ENCODE peak calls at places on chromosomes 12 and 14, in five cellular contexts. T is HepG2, X is HCT116, B is GM12878, L is K562. K is an unnamed sample.

GRCh38 chr14:23513005-23513412 is 38.6 kb downstream of the ZFHX2 start:
- DNase-seq in T (no peak), X (no peak), B (no peak), L (no peak), K (no peak)

GRCh38 chr12:49885663-49886461 is 17.8 kb downstream of the FAIM2 start:
- DNase-seq in T (peak), X (no peak), B (no peak), L (no peak), K (no peak)

GRCh38 chr14:80770114-80770917 is 171.2 kb downstream of the CEP128 start:
- DNase-seq in T (no peak), X (no peak), B (no peak), L (no peak), K (no peak)

GRCh38 chr12:64450711-64451486 is 1.0 kb upstream of the TBK1 start:
- DNase-seq in T (peak), X (no peak), B (no peak), L (no peak), K (no peak)

GRCh38 chr14:34325493-34325892 is 136.5 kb downstream of the SPTSSA start:
- DNase-seq in T (no peak), X (no peak), B (no peak), L (no peak), K (no peak)

GRCh38 chr12:131919051-131919347 is 10.1 kb upstream of the PUS1 start:
- DNase-seq in T (no peak), X (no peak), B (no peak), L (no peak), K (no peak)

GRCh38 chr14:77409131-77409533 is 14.2 kb downstream of the NOXRED1 start:
- DNase-seq in T (peak), X (peak), B (no peak), L (no peak), K (peak)

GRCh38 chr12:112848338-112848715 is 56.8 kb downstream of the RPH3A start:
- DNase-seq in T (no peak), X (no peak), B (no peak), L (no peak), K (no peak)

GRCh38 chr12:49672351-49673181 is 34.6 kb downstream of the FMNL3 start:
- DNase-seq in T (no peak), X (no peak), B (no peak), L (no peak), K (no peak)

GRCh38 chr12:56695327-56696101 is 7.4 kb upstream of the PTGES3 start:
- DNase-seq in T (no peak), X (no peak), B (no peak), L (no peak), K (no peak)

GRCh38 chr14:77516111-77516510 is 17.5 kb upstream of the ISM2 start:
- DNase-seq in T (no peak), X (no peak), B (no peak), L (no peak), K (no peak)

GRCh38 chr14:104972301-104973211 is 5.6 kb downstream of the AHNAK2 start:
- DNase-seq in T (no peak), X (peak), B (no peak), L (no peak), K (no peak)

GRCh38 chr12:109773384-109774011 is 59.7 kb downstream of the TRPV4 start:
- DNase-seq in T (no peak), X (no peak), B (no peak), L (no peak), K (no peak)

GRCh38 chr12:13094349-13094748 is 9.1 kb downstream of the GSG1 start:
- DNase-seq in T (no peak), X (no peak), B (no peak), L (no peak), K (no peak)

GRCh38 chr12:46785413-46785812 is 40.4 kb downstream of the SLC38A4 start:
- DNase-seq in T (no peak), X (no peak), B (no peak), L (no peak), K (no peak)

GRCh38 chr12:62128186-62128965 is 131.8 kb upstream of the USP15 start:
- DNase-seq in T (no peak), X (no peak), B (no peak), L (no peak), K (no peak)

GRCh38 chr12:52323001-52323400 is 1.8 kb upstream of the KRT83 start:
- DNase-seq in T (no peak), X (no peak), B (no peak), L (no peak), K (no peak)

GRCh38 chr12:123151679-123152454 is 977 bp upstream of the PITPNM2 start:
- DNase-seq in T (no peak), X (no peak), B (no peak), L (no peak), K (no peak)

GRCh38 chr14:24145700-24146621 is at the start of gene PSME2:
- DNase-seq in T (no peak), X (no peak), B (no peak), L (no peak), K (no peak)

GRCh38 chr12:107014050-107014449 is 27.1 kb upstream of the MTERF2 start:
- DNase-seq in T (peak), X (peak), B (no peak), L (peak), K (no peak)

GRCh38 chr12:106303202-106303820 is 778 bp downstream of the TCP11L2 start:
- DNase-seq in T (peak), X (no peak), B (no peak), L (peak), K (no peak)

GRCh38 chr12:87784350-87784749 is 244.9 kb downstream of the C12orf50 start:
- DNase-seq in T (no peak), X (no peak), B (no peak), L (no peak), K (no peak)

GRCh38 chr14:20855652-20856291 is 35.4 kb upstream of the RNASE3 start:
- DNase-seq in T (peak), X (peak), B (peak), L (peak), K (peak)

GRCh38 chr14:75016815-75017214 is 14.1 kb downstream of the EIF2B2 start:
- DNase-seq in T (no peak), X (no peak), B (no peak), L (no peak), K (no peak)

GRCh38 chr14:59583755-59584154 is 7.1 kb upstream of the CCDC175 start:
- DNase-seq in T (no peak), X (no peak), B (no peak), L (no peak), K (no peak)

GRCh38 chr12:55927588-55928502 is at the start of gene PYM1:
- DNase-seq in T (peak), X (peak), B (peak), L (peak), K (peak)

GRCh38 chr14:31118892-31119291 is 88.7 kb downstream of the HECTD1 start:
- DNase-seq in T (no peak), X (no peak), B (no peak), L (no peak), K (no peak)

GRCh38 chr14:55574988-55575387 is 5.0 kb upstream of the KTN1 start:
- DNase-seq in T (no peak), X (no peak), B (no peak), L (no peak), K (no peak)

GRCh38 chr14:68608235-68608962 is 184.5 kb downstream of the ZFP36L1 start:
- DNase-seq in T (no peak), X (no peak), B (no peak), L (no peak), K (no peak)

GRCh38 chr12:115553622-115554021 is 723.9 kb downstream of the MED13L start:
- DNase-seq in T (peak), X (no peak), B (no peak), L (no peak), K (no peak)

GRCh38 chr12:117097159-117097558 is 2.1 kb downstream of the TESC start:
- DNase-seq in T (no peak), X (no peak), B (no peak), L (no peak), K (no peak)

GRCh38 chr12:60148831-60149230 is 553.0 kb downstream of the SLC16A7 start:
- DNase-seq in T (no peak), X (peak), B (no peak), L (no peak), K (no peak)

GRCh38 chr12:19529933-19530630 is 90.8 kb downstream of the AEBP2 start:
- DNase-seq in T (no peak), X (no peak), B (no peak), L (no peak), K (no peak)
- TF ChIP-seq SRF in T (no peak), X (peak), B (no peak), L (no peak), K (no peak)

GRCh38 chr12:58665375-58665774 is 254.9 kb downstream of the LRIG3 start:
- DNase-seq in T (no peak), X (no peak), B (no peak), L (no peak), K (no peak)
- TF ChIP-seq SRF in T (no peak), X (no peak), B (no peak), L (no peak), K (no peak)

GRCh38 chr12:6090786-6091185 is 33.7 kb downstream of the VWF start:
- DNase-seq in T (peak), X (no peak), B (no peak), L (no peak), K (no peak)

GRCh38 chr12:6086316-6086715 is 38.2 kb downstream of the VWF start:
- DNase-seq in T (no peak), X (no peak), B (no peak), L (no peak), K (no peak)

GRCh38 chr12:6091786-6092566 is 32.5 kb downstream of the VWF start:
- DNase-seq in T (no peak), X (no peak), B (no peak), L (no peak), K (no peak)

GRCh38 chr12:6085841-6086240 is 38.6 kb downstream of the VWF start:
- DNase-seq in T (no peak), X (no peak), B (no peak), L (no peak), K (no peak)

DNA sequence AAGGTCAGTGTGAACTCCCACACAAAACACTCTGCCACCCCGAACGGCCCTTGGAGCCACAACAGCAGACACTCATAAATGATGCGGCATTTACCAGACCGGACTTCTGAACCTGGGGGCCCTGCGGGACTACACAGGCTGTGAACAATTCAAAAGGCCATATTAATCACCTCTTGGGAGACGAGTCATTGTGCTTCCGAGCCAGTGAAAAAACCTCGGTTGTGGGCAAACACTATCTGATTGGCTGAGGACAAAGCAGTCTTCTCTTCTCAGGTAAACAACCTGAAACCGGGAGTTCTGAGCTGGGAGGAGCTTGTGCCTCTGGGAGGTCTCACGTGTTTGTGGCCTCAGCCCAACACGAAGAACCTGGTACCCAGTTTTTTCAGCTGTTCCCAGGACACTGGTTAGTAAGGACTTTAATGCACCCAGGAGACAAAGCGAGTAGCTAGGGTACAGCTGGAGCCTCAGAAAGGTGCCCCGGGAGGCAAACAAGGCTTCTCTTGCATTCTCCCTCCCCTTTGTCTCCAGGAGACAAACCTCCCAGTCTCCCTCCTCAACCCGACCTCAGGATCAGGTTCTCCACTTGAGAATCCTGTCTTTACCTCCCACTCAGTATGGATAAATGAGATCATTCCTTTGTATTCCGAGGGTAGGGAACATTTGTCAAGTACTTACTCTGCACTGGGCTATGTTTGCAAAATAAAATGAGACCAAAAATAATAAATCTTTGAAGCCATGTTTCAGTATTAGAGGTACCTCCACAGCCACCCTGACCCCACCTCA is 35.2 kb downstream of the VWF start:
- DNase-seq in T (peak), X (peak), B (no peak), L (no peak), K (no peak)
- TF ChIP-seq SRF in T (no peak), X (no peak), B (no peak), L (no peak), K (no peak)

GRCh38 chr12:95458761-95459160 is 15.2 kb upstream of the METAP2 start:
- DNase-seq in T (no peak), X (no peak), B (no peak), L (no peak), K (no peak)

GRCh38 chr12:95460105-95460504 is 13.8 kb upstream of the METAP2 start:
- DNase-seq in T (no peak), X (no peak), B (no peak), L (no peak), K (no peak)

GRCh38 chr12:95460901-95461300 is 13.1 kb upstream of the METAP2 start:
- DNase-seq in T (no peak), X (no peak), B (no peak), L (no peak), K (no peak)

GRCh38 chr12:95462081-95462480 is 11.9 kb upstream of the METAP2 start:
- DNase-seq in T (no peak), X (no peak), B (no peak), L (no peak), K (no peak)

DNA sequence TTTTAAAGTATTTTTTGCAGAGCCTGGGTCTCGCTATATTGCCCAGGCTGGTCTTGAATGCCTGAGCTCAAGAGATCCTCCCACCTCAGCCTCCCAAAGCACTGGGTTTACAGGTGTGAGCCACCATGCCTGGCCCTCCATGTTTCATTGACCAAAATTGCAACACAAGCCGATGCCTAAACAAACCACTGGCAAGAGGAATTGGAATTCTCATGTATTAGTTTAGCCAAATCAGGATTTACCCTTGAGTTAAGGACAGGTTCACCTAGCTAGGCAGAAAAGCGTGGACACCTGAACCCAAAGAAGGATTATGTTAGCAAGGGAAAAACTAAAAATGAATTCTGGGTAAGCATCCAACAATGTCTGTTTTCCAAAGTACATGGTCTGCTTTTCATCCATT is 14.6 kb upstream of the METAP2 start:
- DNase-seq in T (no peak), X (no peak), B (no peak), L (no peak), K (no peak)
- TF ChIP-seq SRF in T (no peak), X (no peak), B (no peak), L (no peak), K (no peak)

DNA sequence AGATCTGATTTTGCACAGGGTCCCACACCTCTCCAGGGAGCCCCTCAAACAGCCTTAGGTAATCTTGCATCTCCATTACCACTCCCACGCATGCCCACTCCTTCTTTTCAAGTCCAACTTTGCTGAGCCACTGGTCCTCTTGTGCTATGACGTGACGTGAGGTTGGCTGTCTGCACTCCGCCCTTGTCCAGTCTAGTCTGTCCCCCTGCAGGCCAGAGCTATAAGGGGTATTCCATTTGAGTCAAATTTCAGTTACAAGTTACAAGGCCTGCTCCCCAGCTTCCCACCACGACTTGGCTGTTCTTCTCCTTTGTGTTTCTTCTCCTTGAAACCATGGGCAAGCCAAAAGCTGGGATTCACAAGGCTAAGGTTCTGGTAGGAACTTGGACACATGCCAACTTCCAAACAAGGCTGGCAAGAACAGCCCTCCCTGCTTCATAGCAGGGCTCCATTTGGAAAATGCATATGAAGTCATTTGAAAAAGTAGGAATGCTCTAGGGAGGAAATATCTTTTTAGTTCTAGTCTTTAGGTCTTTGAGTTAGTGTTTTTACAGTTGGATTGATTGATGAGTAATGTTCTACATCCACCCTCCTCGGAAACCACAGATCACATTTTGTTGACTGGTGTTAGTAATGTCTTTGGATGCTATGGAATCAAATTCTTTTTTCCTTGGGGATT is 49.1 kb downstream of the KCNA1 start:
- DNase-seq in T (no peak), X (no peak), B (no peak), L (peak), K (no peak)
- TF ChIP-seq SRF in T (no peak), X (no peak), B (no peak), L (no peak), K (no peak)

DNA sequence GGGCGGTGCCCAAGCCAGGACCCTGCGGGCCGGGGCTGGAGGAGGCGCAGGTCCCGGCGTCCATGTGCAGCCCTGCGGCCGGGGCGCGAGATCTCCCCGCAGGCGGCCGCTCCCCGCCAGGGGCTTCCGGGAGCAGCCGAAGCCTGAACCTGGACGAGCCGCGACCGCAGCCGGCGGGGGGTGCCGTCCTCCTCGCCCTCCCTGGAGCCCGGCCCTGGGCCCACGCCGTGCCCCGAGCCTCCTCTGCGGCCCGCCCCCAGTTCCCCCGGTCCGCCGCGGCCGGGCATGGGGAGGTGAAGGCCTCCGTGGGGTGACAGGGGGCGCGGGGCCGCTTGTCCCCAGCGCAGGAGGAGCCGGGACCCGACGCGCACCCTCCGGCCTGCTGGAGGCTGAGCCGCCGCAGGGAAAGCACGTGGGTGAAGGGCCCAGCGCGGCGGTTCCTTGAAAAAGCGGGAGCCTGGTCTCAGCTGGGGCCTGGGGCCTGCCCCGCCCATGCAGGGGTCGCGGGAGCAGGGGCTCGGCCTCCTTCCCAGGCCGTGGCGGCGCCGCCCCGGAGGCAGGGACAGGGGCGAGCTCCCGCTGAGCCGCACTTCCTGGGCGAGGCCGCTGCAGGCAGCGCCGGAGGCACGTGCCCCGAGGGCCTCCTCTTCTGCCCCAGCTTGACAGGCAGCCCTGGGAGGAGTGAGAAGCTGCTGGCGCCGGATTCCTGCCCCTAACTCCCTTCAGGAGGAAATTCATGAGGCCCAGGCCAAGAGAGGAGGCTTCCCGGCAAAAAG is 55.6 kb upstream of the PPP2R5C start:
- DNase-seq in T (no peak), X (no peak), B (no peak), L (no peak), K (peak)
- TF ChIP-seq SRF in T (no peak), X (no peak), B (no peak), L (no peak), K (no peak)

DNA sequence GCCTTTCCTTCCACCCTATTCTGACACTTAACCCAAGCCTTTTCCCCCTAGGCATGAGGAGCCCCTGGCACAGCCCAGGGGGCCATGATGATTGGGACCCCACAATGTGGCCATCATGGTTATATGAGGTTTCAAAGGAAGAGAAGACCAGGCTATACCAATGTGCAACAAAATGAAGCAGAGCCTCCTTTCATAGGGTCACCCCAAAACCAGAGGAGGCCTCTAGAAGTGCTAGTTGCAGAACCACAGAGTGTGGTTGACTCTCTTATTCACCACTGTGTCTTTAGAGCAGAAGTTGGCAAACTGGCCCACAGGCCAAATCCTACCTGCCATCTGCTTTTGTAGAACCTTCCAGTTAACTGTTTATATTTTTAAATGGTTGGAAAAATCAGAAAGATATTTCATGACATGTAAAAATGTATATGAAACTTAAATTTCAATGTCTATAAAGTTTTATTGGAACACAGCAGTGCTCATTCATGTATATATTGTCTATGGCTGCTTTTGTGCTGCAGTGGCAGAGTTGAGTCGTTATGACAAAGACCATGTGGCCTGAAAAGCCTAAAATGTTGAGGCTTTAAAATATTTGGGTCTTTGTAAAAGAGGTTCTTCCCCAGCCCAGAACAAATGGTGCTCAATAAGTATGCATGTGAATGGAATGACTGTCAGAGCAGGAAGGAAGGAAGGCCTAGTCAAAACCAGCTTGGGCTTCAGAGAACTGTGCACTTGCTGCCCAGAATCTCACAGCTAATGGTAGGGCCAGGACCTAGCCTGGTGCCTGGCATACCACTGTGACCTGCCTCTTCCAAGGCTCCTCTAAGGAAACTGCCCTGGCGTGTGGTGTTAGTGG is 49.2 kb downstream of the SUSD6 start:
- DNase-seq in T (no peak), X (no peak), B (no peak), L (no peak), K (no peak)
- TF ChIP-seq SRF in T (no peak), X (no peak), B (no peak), L (no peak), K (no peak)

GRCh38 chr12:67085699-67086098 is 183.5 kb upstream of the CAND1 start:
- DNase-seq in T (no peak), X (no peak), B (no peak), L (no peak), K (no peak)
- TF ChIP-seq SRF in T (no peak), X (no peak), B (no peak), L (no peak), K (no peak)